ENCODE peak calls at places on chromosomes 13 and 19, in eight cellular contexts. O, Q, K, F, A, J, I and L are unnamed samples.
A peak's percentile ranks its signal among the peaks of the same experiment; 100 is the strongest.

GRCh38 chr19:49645592-49645991 is 3.6 kb downstream of the SCAF1 start:
- DNase-seq in J (no peak), I (no peak), A (no peak), Q (no peak), K (no peak), F (no peak), O (no peak), L (no peak)

GRCh38 chr13:107847406-107847805 is 367.9 kb downstream of the LIG4 start:
- DNase-seq in I (no peak), O (no peak), K (no peak), A (no peak), Q (no peak), J (peak; percentile 44), F (peak; percentile 69), L (no peak)

GRCh38 chr19:38251564-38252051 is 4.6 kb downstream of the PPP1R14A start:
- DNase-seq in F (peak; percentile 54), Q (no peak), O (peak; percentile 73), I (no peak), K (no peak), A (no peak), J (peak; percentile 73), L (no peak)

GRCh38 chr13:39786091-39786490 is 130.6 kb downstream of the COG6 start:
- DNase-seq in F (no peak), O (no peak), J (no peak), A (no peak), I (no peak), K (no peak), Q (no peak), L (no peak)

GRCh38 chr19:5037936-5038335 is 69.0 kb downstream of the KDM4B start:
- DNase-seq in O (no peak), K (no peak), J (peak; percentile 74), A (no peak), F (no peak), Q (no peak), I (no peak), L (no peak)

GRCh38 chr13:76621726-76622125 is 264.5 kb downstream of the KCTD12 start:
- DNase-seq in K (no peak), J (no peak), O (no peak), I (no peak), F (no peak), Q (no peak), A (no peak), L (no peak)

GRCh38 chr13:48400820-48401219 is 12.1 kb downstream of the LPAR6 start:
- DNase-seq in J (no peak), K (no peak), A (no peak), I (no peak), O (no peak), Q (peak; percentile 36), F (no peak), L (no peak)

GRCh38 chr19:778910-779653 is 18.2 kb upstream of the PTBP1 start:
- DNase-seq in Q (no peak), O (peak; percentile 81), A (no peak), J (no peak), F (peak; percentile 67), I (no peak), K (no peak), L (no peak)

GRCh38 chr13:109088101-109088500 is 458.7 kb downstream of the MYO16 start:
- DNase-seq in F (no peak), J (no peak), I (no peak), O (no peak), Q (no peak), A (no peak), K (no peak), L (no peak)

GRCh38 chr19:9116547-9116946 is 984 bp upstream of the OR7G1 start:
- DNase-seq in K (no peak), F (no peak), I (no peak), A (no peak), O (no peak), Q (no peak), J (no peak), L (no peak)

GRCh38 chr13:95185851-95186250 is 115.4 kb downstream of the ABCC4 start:
- DNase-seq in J (no peak), K (no peak), F (no peak), Q (no peak), I (peak; percentile 16), O (no peak), A (no peak), L (no peak)

GRCh38 chr13:44364601-44365000 is 9.0 kb upstream of the SERP2 start:
- DNase-seq in A (no peak), I (no peak), K (no peak), F (peak; percentile 85), Q (no peak), J (no peak), O (no peak), L (no peak)

GRCh38 chr13:47459512-47459911 is 541.6 kb downstream of the SUCLA2 start:
- DNase-seq in Q (peak; percentile 45), O (no peak), K (no peak), A (no peak), J (no peak), I (no peak), F (no peak), L (no peak)

GRCh38 chr19:16605552-16605951 is 22.5 kb downstream of the MED26 start:
- DNase-seq in K (no peak), A (no peak), O (no peak), J (no peak), I (no peak), F (no peak), Q (no peak), L (no peak)
- TF ChIP-seq CTCF in K (no peak), A (no peak), O (no peak), J (no peak), I (no peak), F (no peak), Q (no peak), L (no peak)

GRCh38 chr19:12828494-12828893 is 5.9 kb downstream of the RTBDN start:
- DNase-seq in I (peak; percentile 85), O (no peak), F (peak; percentile 93), K (no peak), A (peak; percentile 91), Q (no peak), J (peak; percentile 73), L (no peak)

GRCh38 chr19:12821761-12822160 is 12.6 kb downstream of the RTBDN start:
- DNase-seq in F (no peak), J (no peak), O (no peak), A (no peak), I (no peak), K (no peak), Q (no peak), L (no peak)

DNA sequence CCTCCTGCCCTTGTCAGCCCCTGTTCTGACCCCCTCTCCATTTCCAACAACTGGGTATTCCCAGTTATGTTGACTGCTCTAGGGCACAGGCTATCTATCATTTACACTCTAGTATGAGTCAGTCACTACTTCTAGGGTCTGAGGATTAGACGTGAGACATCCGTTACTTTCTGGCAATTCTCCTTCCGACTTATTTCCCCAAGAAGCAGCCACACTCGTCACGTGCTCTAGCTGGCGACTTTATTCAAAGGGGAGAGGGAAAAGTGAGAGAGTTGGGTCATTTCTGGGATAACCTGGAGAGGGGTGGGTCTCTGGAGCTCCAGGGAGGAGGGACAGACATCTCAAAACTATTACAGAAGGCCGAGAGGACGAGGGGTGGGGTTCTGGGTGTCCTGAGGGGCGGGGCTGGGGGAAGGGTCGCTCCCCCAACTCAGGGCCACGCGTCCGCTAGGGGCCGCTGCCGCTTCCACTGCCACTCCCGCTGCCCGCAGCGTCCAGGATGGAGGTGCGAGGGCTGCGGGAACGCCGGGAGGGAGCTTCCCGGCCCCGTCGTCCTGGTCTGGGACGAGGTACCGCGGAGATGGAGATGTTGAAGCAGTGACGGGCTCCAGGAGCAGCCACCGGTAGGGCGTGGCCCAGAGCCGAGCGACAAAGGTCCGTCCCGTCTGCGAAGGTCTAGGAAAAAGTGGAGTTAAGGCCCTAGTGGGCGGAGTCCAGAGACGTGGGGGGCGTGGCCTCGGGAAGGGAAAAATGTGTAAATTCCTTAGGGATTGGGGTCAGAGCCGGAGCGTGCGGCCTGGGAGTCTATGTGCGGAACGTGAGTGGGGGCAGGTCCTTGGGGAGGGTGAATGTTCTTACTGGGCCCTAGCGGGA is 8.9 kb downstream of the RTBDN start:
- DNase-seq in J (peak; percentile 81), O (no peak), I (no peak), K (no peak), Q (no peak), A (peak; percentile 94), F (peak; percentile 97), L (no peak)
- TF ChIP-seq CTCF in J (peak; percentile 65), O (no peak), I (no peak), K (peak; percentile 42), Q (no peak), A (peak; percentile 60), F (peak; percentile 93), L (peak; percentile 61)

GRCh38 chr19:54137913-54138776 is 583 bp downstream of the CNOT3 start:
- DNase-seq in K (peak; percentile 57), J (peak; percentile 57), Q (no peak), F (peak; percentile 58), O (no peak), A (no peak), I (peak; percentile 43), L (no peak)
- TF ChIP-seq CTCF in K (peak; percentile 7), J (peak; percentile 26), Q (no peak), F (peak; percentile 68), O (no peak), A (no peak), I (no peak), L (no peak)

GRCh38 chr19:58218899-58219298 is 9.8 kb upstream of the ZNF544 start:
- DNase-seq in Q (peak; percentile 50), A (peak; percentile 61), O (no peak), I (peak; percentile 44), J (peak; percentile 27), F (peak; percentile 76), K (no peak), L (no peak)
- TF ChIP-seq CTCF in Q (no peak), A (peak; percentile 59), O (no peak), I (peak; percentile 58), J (peak; percentile 22), F (peak; percentile 69), K (peak; percentile 28), L (peak; percentile 30)

DNA sequence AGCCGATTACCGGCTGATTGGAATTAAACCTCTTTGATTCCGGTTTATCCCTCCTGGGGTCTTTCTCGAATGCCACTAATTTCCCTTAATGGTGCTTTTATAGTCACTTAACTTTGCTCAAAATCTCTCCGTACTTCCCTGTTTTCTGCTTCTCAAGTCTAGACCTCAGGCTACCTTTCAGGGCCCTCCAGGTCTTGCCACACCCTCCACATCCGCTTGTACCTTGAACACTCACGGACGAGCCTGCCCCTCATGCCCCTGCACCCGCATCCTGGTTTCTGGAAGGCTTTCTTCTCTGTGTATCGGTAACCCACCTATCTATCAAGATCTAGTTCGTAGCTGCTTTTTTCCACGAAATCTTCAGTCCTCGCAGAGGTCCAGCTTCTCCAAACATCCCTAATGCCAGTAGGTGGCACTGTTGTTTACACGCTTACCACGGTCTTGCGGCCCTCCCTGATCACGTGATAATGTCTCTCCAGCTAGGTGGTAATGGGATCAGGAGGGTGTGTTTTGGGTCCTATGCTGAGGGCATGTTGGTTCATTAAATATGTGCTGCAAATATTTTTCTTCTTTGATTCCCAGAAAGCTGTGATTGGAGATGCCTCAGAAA is 13.8 kb downstream of the ATP12A start:
- DNase-seq in F (peak; percentile 90), J (peak; percentile 52), O (no peak), K (no peak), A (peak; percentile 53), I (peak; percentile 58), Q (peak; percentile 76), L (no peak)
- TF ChIP-seq CTCF in F (peak; percentile 96), J (peak; percentile 81), O (peak; percentile 32), K (peak; percentile 74), A (peak; percentile 53), I (peak; percentile 76), Q (peak; percentile 85), L (peak; percentile 60)

GRCh38 chr13:113245858-113246791 is 36.7 kb downstream of the CUL4A start:
- DNase-seq in Q (no peak), K (no peak), A (no peak), I (no peak), O (no peak), J (no peak), F (no peak), L (no peak)
- TF ChIP-seq CTCF in Q (peak; percentile 35), K (peak; percentile 40), A (no peak), I (no peak), O (no peak), J (peak; percentile 11), F (peak; percentile 66), L (peak; percentile 9)